ENCODE peak calls at places on chromosomes 4 and X, in seven cellular contexts. M is sigmoid colon; W is stomach; J is hepatocyte; L is CD8-positive, alpha-beta T cell; G is naive thymus-derived CD4-positive, alpha-beta T cell; Q is right lobe of liver. Z is an unnamed sample. For H3K4me1, the result is how much of the 10 kb centered on the place peaks cover.

GRCh38 chr4:99144070-99144469 is at the start of gene ADH4:
- DNase-seq in M (no peak), W (no peak), J (peak), L (no peak), G (no peak), Q (peak), Z (no peak)

GRCh38 chr4:23991444-23991843 is 101.6 kb upstream of the PPARGC1A start:
- DNase-seq in M (no peak), W (no peak), J (peak), L (no peak), G (no peak), Q (no peak), Z (no peak)

GRCh38 chr4:616911-617643 is 8.3 kb upstream of the PDE6B start:
- DNase-seq in M (no peak), W (no peak), J (no peak), L (no peak), G (no peak), Q (no peak), Z (peak)

GRCh38 chrX:65451663-65452062 is 82.9 kb downstream of the LAS1L start:
- DNase-seq in M (no peak), W (no peak), J (peak), L (no peak), G (no peak), Q (no peak), Z (no peak)

GRCh38 chrX:110042521-110042920 is 39.6 kb downstream of the TMEM164 start:
- DNase-seq in M (no peak), W (no peak), J (no peak), L (no peak), G (no peak), Q (no peak), Z (no peak)

GRCh38 chr4:61511716-61512488 is 311.8 kb downstream of the ADGRL3 start:
- DNase-seq in M (no peak), W (no peak), J (peak), L (no peak), G (no peak), Q (no peak), Z (no peak)

GRCh38 chrX:26511621-26512363 is 295.8 kb downstream of the MAGEB5 start:
- DNase-seq in M (no peak), W (no peak), J (no peak), L (no peak), G (no peak), Q (no peak), Z (no peak)

GRCh38 chr4:48504352-48504751 is 14.3 kb downstream of the ZAR1 start:
- DNase-seq in M (no peak), W (no peak), J (no peak), L (no peak), G (no peak), Q (no peak), Z (no peak)

GRCh38 chr4:8099981-8100464 is 58.6 kb downstream of the ABLIM2 start:
- DNase-seq in M (no peak), W (no peak), J (no peak), L (no peak), G (no peak), Q (no peak), Z (no peak)

GRCh38 chr4:101104264-101105052 is 242.9 kb downstream of the PPP3CA start:
- DNase-seq in M (no peak), W (no peak), J (no peak), L (no peak), G (no peak), Q (no peak), Z (no peak)

GRCh38 chr4:180141734-180142133 is 2101.5 kb upstream of the TENM3 start:
- DNase-seq in M (no peak), W (no peak), J (no peak), L (no peak), G (no peak), Q (no peak), Z (no peak)

GRCh38 chr4:78667337-78667736 is 108.8 kb upstream of the BMP2K start:
- DNase-seq in M (no peak), W (no peak), J (no peak), L (no peak), G (no peak), Q (no peak), Z (no peak)

GRCh38 chr4:78667764-78668163 is 108.4 kb upstream of the BMP2K start:
- DNase-seq in M (no peak), W (no peak), J (no peak), L (no peak), G (no peak), Q (no peak), Z (no peak)

GRCh38 chr4:78666830-78667258 is 109.3 kb upstream of the BMP2K start:
- DNase-seq in M (no peak), W (no peak), J (no peak), L (no peak), G (no peak), Q (no peak), Z (no peak)

GRCh38 chr4:78671812-78672440 is 104.2 kb upstream of the BMP2K start:
- DNase-seq in M (no peak), W (no peak), J (no peak), L (no peak), G (no peak), Q (no peak), Z (no peak)

DNA sequence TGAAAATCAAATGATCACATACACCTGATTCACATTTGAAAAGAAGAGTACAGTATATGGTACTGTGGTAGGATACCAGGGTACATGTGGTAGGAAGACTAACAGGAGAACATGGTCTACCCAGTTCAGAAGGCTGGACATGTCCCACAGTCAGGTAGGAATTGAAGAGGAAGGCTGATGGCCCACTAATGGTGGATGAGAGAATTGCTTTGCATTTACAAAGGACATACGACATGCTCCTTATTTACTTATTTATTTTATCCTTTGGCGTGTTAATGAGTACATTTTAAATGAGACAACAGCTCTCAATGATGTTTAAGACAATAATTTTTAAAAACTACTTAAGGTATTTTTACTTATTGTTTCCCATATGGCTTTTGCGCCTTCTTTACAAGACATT is 106.7 kb upstream of the BMP2K start:
- DNase-seq in M (no peak), W (no peak), J (no peak), L (no peak), G (no peak), Q (no peak), Z (no peak)
- H3K4me1 ChIP-seq in M (under half), W (under half), J (under half), L (under half), G (under half), Q (under half), Z (under half)

DNA sequence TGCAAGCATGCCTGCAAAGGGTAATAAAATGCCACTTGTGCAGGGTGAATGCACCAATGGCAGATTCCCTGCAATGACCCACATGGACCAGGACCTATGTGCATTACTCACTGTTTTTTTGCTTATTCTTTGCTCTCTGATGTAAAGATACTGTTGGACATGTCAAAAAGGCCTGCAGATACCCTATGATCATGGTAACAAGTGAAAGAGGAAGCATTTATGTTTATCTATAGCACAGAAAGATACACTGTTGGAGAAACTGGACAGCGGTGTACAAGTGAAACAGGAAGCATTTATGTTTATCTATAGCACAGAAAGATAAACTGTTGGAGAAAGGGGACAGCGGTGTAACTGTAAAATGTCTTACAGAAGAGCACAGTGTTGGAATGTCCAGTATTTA is 127.5 kb downstream of the PAPSS1 start:
- DNase-seq in M (no peak), W (no peak), J (no peak), L (no peak), G (no peak), Q (no peak), Z (no peak)
- H3K4me1 ChIP-seq in M (under half), W (under half), J (under half), L (under half), G (under half), Q (under half), Z (under half)

GRCh38 chr4:110898290-110898689 is 275.4 kb upstream of the PITX2 start:
- DNase-seq in M (no peak), W (no peak), J (no peak), L (no peak), G (no peak), Q (no peak), Z (no peak)
- H3K4me1 ChIP-seq in M (under half), W (under half), J (under half), L (under half), G (under half), Q (under half), Z (under half)

GRCh38 chrX:68681443-68681941 is 34.0 kb downstream of the STARD8 start:
- DNase-seq in M (no peak), W (no peak), J (no peak), L (no peak), G (no peak), Q (no peak), Z (no peak)
- H3K4me1 ChIP-seq in M (under half), W (under half), J (under half), L (under half), G (under half), Q (under half), Z (under half)

GRCh38 chr4:183175631-183176232 is 76.7 kb downstream of the WWC2 start:
- DNase-seq in M (no peak), W (no peak), J (no peak), L (no peak), G (no peak), Q (no peak), Z (no peak)

GRCh38 chr4:183173580-183174526 is 74.8 kb downstream of the WWC2 start:
- DNase-seq in M (no peak), W (no peak), J (no peak), L (no peak), G (no peak), Q (no peak), Z (no peak)

GRCh38 chr4:183171484-183172267 is 72.6 kb downstream of the WWC2 start:
- DNase-seq in M (no peak), W (no peak), J (no peak), L (no peak), G (no peak), Q (no peak), Z (no peak)

GRCh38 chr4:183172881-183173280 is 73.8 kb downstream of the WWC2 start:
- DNase-seq in M (no peak), W (no peak), J (no peak), L (no peak), G (no peak), Q (no peak), Z (no peak)

GRCh38 chr4:183170894-183171293 is 71.8 kb downstream of the WWC2 start:
- DNase-seq in M (no peak), W (no peak), J (no peak), L (no peak), G (no peak), Q (no peak), Z (no peak)
- H3K4me1 ChIP-seq in M (under half), W (half or more), J (under half), L (under half), G (under half), Q (under half), Z (under half)

GRCh38 chr4:81030061-81030616 is 369 bp upstream of the BMP3 start:
- DNase-seq in M (no peak), W (no peak), J (no peak), L (no peak), G (no peak), Q (no peak), Z (no peak)
- H3K4me1 ChIP-seq in M (under half), W (under half), J (under half), L (under half), G (under half), Q (under half), Z (under half)

GRCh38 chr4:10118355-10119004 is 1.9 kb upstream of the WDR1 start:
- DNase-seq in M (no peak), W (no peak), J (no peak), L (no peak), G (peak), Q (no peak), Z (no peak)

GRCh38 chr4:10115657-10116624 is 658 bp downstream of the WDR1 start:
- DNase-seq in M (no peak), W (peak), J (peak), L (peak), G (peak), Q (peak), Z (peak)

GRCh38 chr4:10115271-10115656 is 1.3 kb downstream of the WDR1 start:
- DNase-seq in M (no peak), W (no peak), J (peak), L (no peak), G (no peak), Q (no peak), Z (no peak)

GRCh38 chr4:10117424-10118354 is 1.1 kb upstream of the WDR1 start:
- DNase-seq in M (peak), W (no peak), J (peak), L (peak), G (peak), Q (no peak), Z (peak)

DNA sequence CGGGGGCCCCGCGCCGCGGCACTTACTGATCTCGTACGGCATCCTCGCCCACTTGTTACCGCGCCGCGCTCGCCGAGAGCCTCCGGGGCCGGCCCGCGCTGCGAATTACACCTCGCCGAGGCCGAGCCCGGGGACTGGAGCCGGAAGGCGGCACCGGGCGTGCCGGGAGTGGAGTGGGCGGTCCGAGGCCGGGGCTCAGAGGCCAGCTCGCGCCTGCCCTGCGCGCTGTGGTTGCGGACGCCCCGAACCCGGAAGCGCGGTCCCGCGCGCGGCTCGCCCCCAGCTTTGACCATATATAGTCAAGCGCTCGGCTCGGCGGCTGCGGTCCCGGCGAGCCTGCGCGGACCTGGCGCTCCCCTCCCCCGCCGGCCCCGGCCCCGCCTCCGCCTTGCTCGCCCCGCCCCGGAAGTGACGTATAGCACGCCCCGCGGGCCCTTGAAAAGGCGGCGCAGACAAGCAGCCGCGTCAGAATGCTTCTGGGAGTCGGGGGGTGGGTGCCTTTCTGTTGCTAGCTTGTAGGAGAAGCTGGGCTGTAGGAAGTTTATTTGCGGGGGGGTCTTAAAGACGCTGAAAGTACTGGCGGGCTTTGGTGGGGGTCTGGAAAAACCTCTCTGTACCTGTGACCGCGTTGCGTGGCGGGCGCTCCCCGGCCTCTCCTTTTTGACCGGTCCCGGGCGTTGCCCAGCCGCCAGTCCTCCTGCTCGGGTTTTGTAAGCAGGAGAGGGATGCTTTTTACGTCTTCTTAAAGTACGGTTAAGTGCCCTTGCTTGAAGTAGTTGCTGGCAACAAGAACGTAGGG is at the start of gene WDR1:
- DNase-seq in M (peak), W (peak), J (peak), L (peak), G (peak), Q (peak), Z (peak)
- H3K4me1 ChIP-seq in M (half or more), W (half or more), J (under half), L (half or more), G (under half), Q (under half), Z (under half)

GRCh38 chrX:40146471-40147398 is 49.0 kb upstream of the BCOR start:
- DNase-seq in M (peak), W (no peak), J (peak), L (no peak), G (peak), Q (peak), Z (peak)

GRCh38 chrX:40148439-40149285 is 50.9 kb upstream of the BCOR start:
- DNase-seq in M (no peak), W (no peak), J (peak), L (no peak), G (no peak), Q (no peak), Z (no peak)

GRCh38 chrX:40149286-40150175 is 51.8 kb upstream of the BCOR start:
- DNase-seq in M (no peak), W (no peak), J (no peak), L (no peak), G (no peak), Q (no peak), Z (no peak)

GRCh38 chrX:40147399-40148188 is 49.8 kb upstream of the BCOR start:
- DNase-seq in M (no peak), W (no peak), J (peak), L (no peak), G (no peak), Q (no peak), Z (no peak)

GRCh38 chrX:40148189-40148438 is 50.4 kb upstream of the BCOR start:
- DNase-seq in M (no peak), W (no peak), J (peak), L (no peak), G (no peak), Q (no peak), Z (no peak)
- H3K4me1 ChIP-seq in M (under half), W (half or more), J (half or more), L (under half), G (under half), Q (under half), Z (under half)

GRCh38 chr4:94665500-94666398 is 92.0 kb upstream of the BMPR1B start:
- DNase-seq in M (no peak), W (no peak), J (no peak), L (no peak), G (no peak), Q (no peak), Z (no peak)
- H3K4me1 ChIP-seq in M (under half), W (under half), J (under half), L (under half), G (under half), Q (under half), Z (under half)